ENCODE peak calls at places on chromosome 18, in nine cellular contexts. I is fibroblast of pulmonary artery; C is SHP77; A is Panc1; K is activated naive CD4-positive, alpha-beta T cell; B is DND-41; S is stimulated activated CD4-positive, alpha-beta T cell treated with anti-CD3 and anti-CD28 coated beads, Interleukin-4, amount 100 ng/mL, for 24 hours; Q is endothelial cell; G is esophagus squamous epithelium. W is an unnamed sample.

GRCh38 chr18:12479982-12480381 is 72.3 kb downstream of the PRELID3A start:
- DNase-seq in I (no peak), C (no peak), A (no peak), K (no peak), B (no peak), S (no peak), Q (no peak), G (no peak), W (no peak)

GRCh38 chr18:3794537-3795348 is 344.8 kb downstream of the TGIF1 start:
- DNase-seq in I (peak; percentile 98), C (no peak), A (no peak), K (no peak), B (no peak), S (no peak), Q (no peak), G (no peak), W (no peak)

GRCh38 chr18:46481048-46481846 is 175.8 kb downstream of the LOXHD1 start:
- DNase-seq in I (peak; percentile 64), C (peak; percentile 19), A (no peak), K (peak; percentile 11), B (peak; percentile 70), S (peak; percentile 59), Q (peak; percentile 79), G (no peak), W (peak; percentile 39)

GRCh38 chr18:7480853-7481252 is 86.3 kb upstream of the PTPRM start:
- DNase-seq in I (no peak), C (no peak), A (no peak), K (no peak), B (no peak), S (no peak), Q (no peak), G (no peak), W (no peak)

GRCh38 chr18:12376718-12377555 is at the start of gene AFG3L2:
- DNase-seq in I (peak; percentile 99), C (peak; percentile 97), A (peak; percentile 79), K (peak; percentile 100), B (peak; percentile 100), S (peak; percentile 100), Q (peak; percentile 100), G (peak; percentile 100), W (peak; percentile 100)

GRCh38 chr18:46250812-46251173 is 146.6 kb downstream of the HAUS1 start:
- DNase-seq in I (no peak), C (no peak), A (no peak), K (no peak), B (no peak), S (no peak), Q (no peak), G (no peak), W (no peak)

GRCh38 chr18:68918216-68918615 is 120.3 kb downstream of the CCDC102B start:
- DNase-seq in I (no peak), C (no peak), A (no peak), K (no peak), B (no peak), S (no peak), Q (no peak), G (no peak), W (no peak)

GRCh38 chr18:78984941-78985784 is 5.5 kb downstream of the SALL3 start:
- DNase-seq in I (peak; percentile 29), C (peak; percentile 53), A (peak; percentile 50), K (no peak), B (peak; percentile 7), S (no peak), Q (peak; percentile 45), G (no peak), W (no peak)

GRCh38 chr18:42545825-42546224 is 569.7 kb downstream of the RIT2 start:
- DNase-seq in I (peak; percentile 41), C (no peak), A (peak; percentile 64), K (no peak), B (no peak), S (no peak), Q (no peak), G (no peak), W (no peak)

GRCh38 chr18:44950685-44951195 is 270.1 kb downstream of the SETBP1 start:
- DNase-seq in I (no peak), C (no peak), A (no peak), K (no peak), B (no peak), S (no peak), Q (no peak), G (no peak), W (no peak)

GRCh38 chr18:69882965-69883668 is 64.6 kb downstream of the CD226 start:
- DNase-seq in I (no peak), C (no peak), A (no peak), K (no peak), B (no peak), S (no peak), Q (no peak), G (no peak), W (no peak)

GRCh38 chr18:12376034-12376717 is 851 bp downstream of the AFG3L2 start:
- DNase-seq in I (peak; percentile 16), C (no peak), A (no peak), K (no peak), B (peak; percentile 32), S (peak; percentile 40), Q (peak; percentile 10), G (no peak), W (no peak)

GRCh38 chr18:11391636-11392035 is 217.8 kb upstream of the SLC35G4 start:
- DNase-seq in I (no peak), C (no peak), A (no peak), K (no peak), B (no peak), S (no peak), Q (no peak), G (no peak), W (no peak)

GRCh38 chr18:25244170-25244569 is 107.8 kb downstream of the ZNF521 start:
- DNase-seq in I (no peak), C (no peak), A (no peak), K (no peak), B (no peak), S (no peak), Q (no peak), G (no peak), W (no peak)

GRCh38 chr18:49817947-49818346 is 4.6 kb upstream of the ACAA2 start:
- DNase-seq in I (no peak), C (no peak), A (no peak), K (no peak), B (no peak), S (no peak), Q (no peak), G (no peak), W (no peak)

GRCh38 chr18:50283469-50284209 is 2.3 kb upstream of the MBD1 start:
- DNase-seq in I (no peak), C (no peak), A (no peak), K (no peak), B (no peak), S (no peak), Q (no peak), G (no peak), W (no peak)

GRCh38 chr18:56021136-56021813 is 433.3 kb upstream of the TCF4 start:
- DNase-seq in I (no peak), C (no peak), A (no peak), K (no peak), B (no peak), S (no peak), Q (no peak), G (no peak), W (no peak)

GRCh38 chr18:23578891-23579653 is 7.2 kb downstream of the NPC1 start:
- DNase-seq in I (peak; percentile 60), C (no peak), A (no peak), K (no peak), B (no peak), S (no peak), Q (no peak), G (no peak), W (no peak)

GRCh38 chr18:9894454-9895068 is 8.8 kb downstream of the TXNDC2 start:
- DNase-seq in I (no peak), C (no peak), A (no peak), K (no peak), B (no peak), S (no peak), Q (no peak), G (no peak), W (no peak)

GRCh38 chr18:9323750-9324445 is 10.7 kb upstream of the TWSG1 start:
- DNase-seq in I (peak; percentile 93), C (no peak), A (no peak), K (no peak), B (no peak), S (no peak), Q (no peak), G (no peak), W (no peak)

GRCh38 chr18:21991081-21991534 is 178.3 kb upstream of the GATA6 start:
- DNase-seq in I (no peak), C (no peak), A (no peak), K (no peak), B (no peak), S (no peak), Q (no peak), G (no peak), W (no peak)

GRCh38 chr18:48719988-48720654 is 181.3 kb downstream of the CTIF start:
- DNase-seq in I (no peak), C (no peak), A (no peak), K (no peak), B (no peak), S (no peak), Q (no peak), G (no peak), W (no peak)

GRCh38 chr18:48802543-48803428 is 148.0 kb downstream of the SMAD7 start:
- DNase-seq in I (no peak), C (no peak), A (no peak), K (no peak), B (no peak), S (no peak), Q (no peak), G (no peak), W (no peak)

W was measured in activated naive CD8-positive, alpha-beta T cell treated with anti-CD3 and anti-CD28 coated beads for 36 hours.